ENCODE peak calls at places on chromosomes 1 and 21, in four cellular contexts. C is mesenchymal stem cell, R is SK-N-SH, F is heart left ventricle. N is an unnamed sample.

GRCh38 chr1:54774820-54775498 is 10.6 kb upstream of the PARS2 start:
- DNase-seq in C (peak; percentile 46), F (no peak), R (peak; percentile 80), N (no peak)

GRCh38 chr21:17671733-17672132 is 59.0 kb upstream of the BTG3 start:
- DNase-seq in R (no peak), F (no peak), C (no peak), N (no peak)

GRCh38 chr1:93221913-93222312 is 41.4 kb downstream of the CCDC18 start:
- DNase-seq in F (no peak), C (peak; percentile 10), R (no peak), N (peak; percentile 69)

GRCh38 chr1:90443340-90443739 is 273.8 kb downstream of the BARHL2 start:
- DNase-seq in R (no peak), C (no peak), F (no peak), N (peak; percentile 3)

GRCh38 chr1:234771642-234772344 is 161.8 kb upstream of the IRF2BP2 start:
- DNase-seq in R (no peak), F (no peak), C (no peak), N (no peak)

GRCh38 chr1:151825204-151825603 is 6.4 kb downstream of the RORC start:
- DNase-seq in F (peak; percentile 44), C (no peak), R (no peak), N (no peak)

GRCh38 chr1:216812966-216813365 is 89.7 kb upstream of the ESRRG start:
- DNase-seq in R (no peak), C (peak; percentile 45), F (no peak), N (peak; percentile 83)

GRCh38 chr1:226044514-226045132 is 17.9 kb upstream of the H3-3A start:
- DNase-seq in R (no peak), F (no peak), C (peak; percentile 79), N (no peak)

GRCh38 chr21:45306832-45307571 is 19.3 kb upstream of the POFUT2 start:
- DNase-seq in F (peak; percentile 92), R (no peak), C (peak; percentile 91), N (no peak)

GRCh38 chr21:41054206-41054605 is 113.8 kb upstream of the BACE2 start:
- DNase-seq in R (no peak), C (no peak), F (no peak), N (no peak)

GRCh38 chr1:12144236-12144635 is 22.6 kb upstream of the TNFRSF1B start:
- DNase-seq in F (peak; percentile 30), C (no peak), R (no peak), N (no peak)

GRCh38 chr1:226702957-226703831 is 35.9 kb downstream of the ITPKB start:
- DNase-seq in F (peak; percentile 88), R (peak; percentile 94), C (peak; percentile 70), N (no peak)

GRCh38 chr1:60809204-60809985 is 273.0 kb upstream of the NFIA start:
- DNase-seq in R (no peak), F (no peak), C (no peak), N (peak; percentile 13)

GRCh38 chr1:8687053-8687452 is 130.4 kb downstream of the RERE start:
- DNase-seq in R (no peak), C (peak; percentile 74), F (no peak), N (no peak)

GRCh38 chr1:245762396-245762910 is 607.7 kb downstream of the KIF26B start:
- DNase-seq in F (no peak), R (no peak), C (no peak), N (no peak)

GRCh38 chr1:19448491-19449439 is 36.6 kb downstream of the CAPZB start:
- DNase-seq in C (peak; percentile 94), F (peak; percentile 81), R (peak; percentile 89), N (peak; percentile 74)

GRCh38 chr1:204095248-204095640 is 22.3 kb downstream of the SOX13 start:
- DNase-seq in F (peak; percentile 2), R (no peak), C (no peak), N (no peak)

GRCh38 chr21:34965200-34966174 is 83.6 kb downstream of the RUNX1 start:
- DNase-seq in R (no peak), C (peak; percentile 94), F (no peak), N (no peak)

GRCh38 chr1:21338568-21339401 is 48.5 kb upstream of the ECE1 start:
- DNase-seq in F (peak; percentile 80), C (peak; percentile 91), R (no peak), N (no peak)
- H3K4me1 ChIP-seq in F (peaks cover 93% of the 10 kb centered on the region), C (peaks cover 58% of the 10 kb centered on the region), R (peaks cover 92% of the 10 kb centered on the region), N (peaks cover 11% of the 10 kb centered on the region)

DNA sequence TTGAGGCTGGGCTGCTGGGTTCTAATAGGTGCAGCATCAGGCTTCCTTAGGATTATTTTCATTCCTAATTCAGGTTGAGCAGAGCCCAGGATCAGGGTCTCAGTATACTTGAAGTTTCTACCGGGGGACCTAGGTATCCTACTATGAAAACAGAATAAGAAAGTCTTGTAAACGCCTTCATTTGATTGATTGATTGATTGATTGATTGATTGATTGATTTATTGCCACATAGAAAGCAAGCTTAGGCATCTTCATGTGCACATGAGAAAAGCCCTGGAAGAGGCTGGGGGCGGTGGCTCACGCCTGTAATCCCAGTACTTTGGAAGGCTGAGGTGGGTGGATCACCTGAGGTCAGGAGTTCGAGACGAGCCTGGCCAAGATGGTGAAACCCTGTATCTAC is 97.4 kb upstream of the BMP8A start:
- DNase-seq in F (no peak), R (no peak), C (no peak), N (no peak)
- H3K27ac ChIP-seq in F (peak overlapping the region; percentile 76), R (no peak overlapping the region), C (peak overlapping the region; percentile 86), N (peak overlapping the region; percentile 49)

GRCh38 chr1:248860007-248860406 is 1.1 kb upstream of the ZNF692 start:
- DNase-seq in C (no peak), R (no peak), F (no peak), N (no peak)

GRCh38 chr1:248862695-248863010 is 3.8 kb upstream of the ZNF692 start:
- DNase-seq in R (no peak), C (peak; percentile 11), F (no peak), N (no peak)

GRCh38 chr1:248858891-248859889 is at the start of gene ZNF692:
- DNase-seq in F (peak; percentile 99), R (peak; percentile 97), C (peak; percentile 97), N (peak; percentile 89)

GRCh38 chr1:248861621-248862020 is 2.7 kb upstream of the ZNF692 start:
- DNase-seq in R (no peak), C (no peak), F (no peak), N (no peak)

GRCh38 chr1:248863011-248863881 is 4.4 kb upstream of the ZNF692 start:
- DNase-seq in F (peak; percentile 92), C (peak; percentile 79), R (peak; percentile 90), N (peak; percentile 24)
- H3K27me3 ChIP-seq in F (no peaks in the 10 kb centered on the region), C (no peaks in the 10 kb centered on the region), R (no peaks in the 10 kb centered on the region), N (no peaks in the 10 kb centered on the region)

DNA sequence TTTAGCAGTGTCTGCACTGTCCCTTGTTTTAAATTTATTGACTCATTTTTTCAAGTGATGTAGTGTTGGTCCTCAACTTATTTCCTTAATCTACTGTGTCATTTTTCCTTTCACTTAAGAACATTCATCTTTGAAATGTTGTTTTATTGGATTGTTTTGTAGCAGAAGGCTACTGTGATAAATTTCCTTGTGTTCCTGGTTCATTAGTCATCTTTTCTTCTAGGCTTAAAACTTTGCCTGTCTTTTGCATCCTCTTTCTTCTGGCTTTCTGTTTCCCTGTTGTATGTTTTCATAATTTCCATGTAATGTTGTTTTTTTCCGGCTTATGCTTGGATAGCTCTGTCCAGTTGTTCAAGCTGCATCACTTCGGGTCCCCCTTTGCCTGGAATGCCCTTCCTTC is 61.9 kb downstream of the UBE2T start:
- DNase-seq in C (peak; percentile 13), F (no peak), R (no peak), N (no peak)
- H3K4me1 ChIP-seq in C (peaks cover 35% of the 10 kb centered on the region), F (no peaks in the 10 kb centered on the region), R (peaks cover 31% of the 10 kb centered on the region), N (peaks cover 49% of the 10 kb centered on the region)

DNA sequence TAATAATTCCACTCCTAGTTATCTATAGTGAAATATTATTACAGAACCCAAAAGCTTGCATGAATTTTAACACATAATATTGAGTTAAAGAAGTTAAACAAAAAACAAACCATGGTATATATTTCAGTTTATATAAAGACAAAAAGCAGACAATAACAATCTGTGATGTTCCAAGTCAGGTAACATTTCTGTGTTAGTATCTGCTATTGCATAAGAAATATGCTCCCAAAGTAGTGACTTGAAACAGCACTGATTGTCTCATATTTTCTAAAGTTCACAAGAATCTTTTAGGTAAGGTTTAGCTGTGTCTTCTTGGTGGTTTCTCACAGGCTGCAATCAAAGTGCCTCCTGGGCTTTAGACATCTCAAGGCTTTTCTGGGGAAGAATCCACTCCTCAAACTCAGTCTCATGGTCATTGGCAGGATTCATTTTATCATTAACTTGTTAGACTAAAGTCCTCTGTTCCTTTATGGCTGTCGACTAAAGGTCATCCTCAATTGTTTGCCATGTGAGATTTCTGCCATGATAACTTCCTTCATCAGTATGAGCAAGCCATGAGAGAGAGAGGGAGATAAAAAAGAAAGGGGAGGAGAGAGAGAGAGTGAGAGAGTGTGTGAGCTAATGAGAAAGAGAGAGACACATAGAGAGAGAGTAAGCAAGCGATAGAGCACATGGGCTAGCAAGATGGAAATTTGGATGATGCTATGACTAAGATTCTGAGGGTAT is 19.9 kb downstream of the GBP1 start:
- DNase-seq in F (no peak), C (no peak), R (no peak), N (no peak)
- H3K27ac ChIP-seq in F (no peak overlapping the region), C (no peak overlapping the region), R (no peak overlapping the region), N (no peak overlapping the region)

DNA sequence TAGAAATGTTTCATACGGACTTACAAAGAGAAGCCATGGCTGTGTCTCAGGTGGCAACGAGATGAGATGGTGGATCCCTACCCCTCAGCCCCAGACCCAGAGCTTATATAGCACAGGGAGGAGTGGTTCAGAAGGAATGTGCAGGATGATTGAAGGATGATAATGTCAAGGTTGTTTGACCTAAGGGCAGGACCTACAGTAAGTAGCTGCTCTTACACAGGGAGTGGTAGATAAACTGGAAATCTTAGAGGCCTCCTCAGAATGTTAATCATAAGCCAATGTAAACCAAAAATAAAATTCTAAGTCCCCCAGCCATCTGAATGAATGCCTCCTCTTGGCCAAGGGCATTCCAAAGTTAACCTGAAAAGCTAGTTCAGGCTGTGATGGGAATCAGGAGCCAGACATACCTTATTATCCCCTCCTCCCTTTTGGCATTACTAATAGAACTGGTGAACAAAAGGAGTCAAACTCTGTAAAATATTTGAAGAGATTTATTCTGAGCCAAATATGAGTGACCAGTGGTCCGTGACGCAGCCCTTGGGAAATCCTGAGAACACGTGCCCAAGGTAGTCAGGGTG is 45.8 kb upstream of the PDE9A start:
- DNase-seq in R (no peak), F (no peak), C (no peak), N (no peak)
- H3K27me3 ChIP-seq in R (no peaks in the 10 kb centered on the region), F (no peaks in the 10 kb centered on the region), C (no peaks in the 10 kb centered on the region), N (peaks cover 2% of the 10 kb centered on the region)

GRCh38 chr1:31574749-31575372 is 1.5 kb upstream of the TINAGL1 start:
- DNase-seq in R (no peak), C (peak; percentile 22), F (no peak), N (peak; percentile 89)

GRCh38 chr1:31575373-31576140 is 758 bp upstream of the TINAGL1 start:
- DNase-seq in F (no peak), R (no peak), C (no peak), N (peak; percentile 85)

GRCh38 chr1:31577515-31578191 is 1.3 kb downstream of the TINAGL1 start:
- DNase-seq in R (no peak), F (no peak), C (no peak), N (peak; percentile 83)

GRCh38 chr1:31576743-31577455 is 584 bp downstream of the TINAGL1 start:
- DNase-seq in R (no peak), C (no peak), F (no peak), N (no peak)

DNA sequence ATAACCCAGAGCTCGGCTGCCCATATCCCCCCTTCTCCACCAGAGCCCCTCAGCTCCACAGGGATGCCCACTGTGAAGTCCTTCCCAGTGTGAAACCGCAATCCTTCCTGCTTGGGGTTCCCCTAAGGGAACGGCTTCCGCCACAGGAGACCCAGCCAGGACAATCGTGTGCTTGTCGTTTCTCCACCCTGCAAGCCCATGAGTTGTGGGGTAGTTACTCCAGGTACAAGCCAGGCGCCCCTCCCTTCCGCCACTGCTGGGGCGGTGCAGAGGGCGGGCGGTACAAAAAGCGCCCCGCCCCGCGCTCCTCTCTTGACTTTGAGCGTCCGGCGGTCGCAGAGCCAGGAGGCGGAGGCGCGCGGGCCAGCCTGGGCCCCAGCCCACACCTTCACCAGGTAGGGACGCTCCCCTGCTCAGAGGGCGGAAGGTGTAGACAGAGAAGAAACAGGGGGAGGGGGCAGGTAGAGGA is at the start of gene TINAGL1:
- DNase-seq in C (peak; percentile 32), R (no peak), F (peak; percentile 77), N (peak; percentile 90)
- H3K4me1 ChIP-seq in C (peaks cover 63% of the 10 kb centered on the region), R (peaks cover 17% of the 10 kb centered on the region), F (peaks cover 55% of the 10 kb centered on the region), N (peaks cover 46% of the 10 kb centered on the region)

N was measured in foreskin keratinocyte.